ENCODE peak calls at places on chromosome 1, in ten cellular contexts. L is Peyer's patch, S is ovary, R is tibial nerve, X is IMR-90, B is transverse colon, J is sigmoid colon, A is endothelial cell of umbilical vein, G is A549, M is upper lobe of left lung. P is an unnamed sample. For H3K4me1, the result is how much of the 10 kb centered on the place peaks cover.

GRCh38 chr1:4676258-4676657 is 21.8 kb downstream of the AJAP1 start:
- DNase-seq in L (no peak), S (no peak), R (no peak), X (no peak), B (no peak), J (no peak), A (no peak), G (no peak), M (no peak), P (no peak)

GRCh38 chr1:243842978-243843490 is 7.0 kb downstream of the AKT3 start:
- DNase-seq in L (no peak), S (no peak), R (peak), X (peak), B (no peak), J (no peak), A (peak), G (peak), M (no peak), P (no peak)

GRCh38 chr1:166944186-166944967 is 31.0 kb downstream of the ILDR2 start:
- DNase-seq in L (no peak), S (no peak), R (no peak), X (peak), B (no peak), J (no peak), A (no peak), G (no peak), M (no peak), P (peak)

GRCh38 chr1:14102180-14102579 is 402.2 kb downstream of the PRDM2 start:
- DNase-seq in L (no peak), S (no peak), R (no peak), X (no peak), B (no peak), J (no peak), A (no peak), G (no peak), M (no peak), P (peak)

GRCh38 chr1:235999259-235999925 is 65.5 kb downstream of the NID1 start:
- DNase-seq in L (no peak), S (no peak), R (no peak), X (peak), B (no peak), J (no peak), A (peak), G (peak), M (no peak), P (no peak)

GRCh38 chr1:3070654-3071506 is 1.9 kb downstream of the PRDM16 start:
- DNase-seq in L (peak), S (peak), R (no peak), X (no peak), B (no peak), J (peak), A (no peak), G (no peak), M (no peak), P (no peak)

GRCh38 chr1:93629101-93630059 is 52.3 kb downstream of the BCAR3 start:
- DNase-seq in L (no peak), S (no peak), R (peak), X (peak), B (peak), J (no peak), A (peak), G (peak), M (no peak), P (no peak)

GRCh38 chr1:60547821-60548220 is 474.3 kb upstream of the C1orf87 start:
- DNase-seq in L (no peak), S (no peak), R (no peak), X (no peak), B (no peak), J (no peak), A (peak), G (no peak), M (no peak), P (no peak)

GRCh38 chr1:24749886-24750285 is 4.6 kb downstream of the CLIC4 start:
- DNase-seq in L (no peak), S (no peak), R (no peak), X (no peak), B (no peak), J (no peak), A (no peak), G (no peak), M (no peak), P (no peak)

GRCh38 chr1:40350391-40350790 is 23.1 kb upstream of the SMAP2 start:
- DNase-seq in L (no peak), S (no peak), R (no peak), X (no peak), B (no peak), J (no peak), A (no peak), G (no peak), M (no peak), P (no peak)

GRCh38 chr1:67814121-67814772 is 19.0 kb downstream of the GNG12 start:
- DNase-seq in L (no peak), S (no peak), R (no peak), X (no peak), B (no peak), J (no peak), A (peak), G (no peak), M (no peak), P (no peak)

GRCh38 chr1:161305872-161306519 is 3.8 kb downstream of the MPZ start:
- DNase-seq in L (peak), S (peak), R (peak), X (peak), B (peak), J (peak), A (peak), G (no peak), M (peak), P (peak)

GRCh38 chr1:203985044-203985443 is 87.9 kb upstream of the SOX13 start:
- DNase-seq in L (no peak), S (no peak), R (no peak), X (no peak), B (no peak), J (no peak), A (no peak), G (no peak), M (no peak), P (peak)

GRCh38 chr1:225974454-225974853 is 24.7 kb downstream of the SDE2 start:
- DNase-seq in L (no peak), S (no peak), R (no peak), X (no peak), B (no peak), J (peak), A (no peak), G (no peak), M (no peak), P (no peak)
- TF ChIP-seq POLR2A in L (no peak), S (no peak), R (no peak), X (no peak), B (no peak), J (no peak), A (no peak), G (no peak), M (no peak), P (no peak)

DNA sequence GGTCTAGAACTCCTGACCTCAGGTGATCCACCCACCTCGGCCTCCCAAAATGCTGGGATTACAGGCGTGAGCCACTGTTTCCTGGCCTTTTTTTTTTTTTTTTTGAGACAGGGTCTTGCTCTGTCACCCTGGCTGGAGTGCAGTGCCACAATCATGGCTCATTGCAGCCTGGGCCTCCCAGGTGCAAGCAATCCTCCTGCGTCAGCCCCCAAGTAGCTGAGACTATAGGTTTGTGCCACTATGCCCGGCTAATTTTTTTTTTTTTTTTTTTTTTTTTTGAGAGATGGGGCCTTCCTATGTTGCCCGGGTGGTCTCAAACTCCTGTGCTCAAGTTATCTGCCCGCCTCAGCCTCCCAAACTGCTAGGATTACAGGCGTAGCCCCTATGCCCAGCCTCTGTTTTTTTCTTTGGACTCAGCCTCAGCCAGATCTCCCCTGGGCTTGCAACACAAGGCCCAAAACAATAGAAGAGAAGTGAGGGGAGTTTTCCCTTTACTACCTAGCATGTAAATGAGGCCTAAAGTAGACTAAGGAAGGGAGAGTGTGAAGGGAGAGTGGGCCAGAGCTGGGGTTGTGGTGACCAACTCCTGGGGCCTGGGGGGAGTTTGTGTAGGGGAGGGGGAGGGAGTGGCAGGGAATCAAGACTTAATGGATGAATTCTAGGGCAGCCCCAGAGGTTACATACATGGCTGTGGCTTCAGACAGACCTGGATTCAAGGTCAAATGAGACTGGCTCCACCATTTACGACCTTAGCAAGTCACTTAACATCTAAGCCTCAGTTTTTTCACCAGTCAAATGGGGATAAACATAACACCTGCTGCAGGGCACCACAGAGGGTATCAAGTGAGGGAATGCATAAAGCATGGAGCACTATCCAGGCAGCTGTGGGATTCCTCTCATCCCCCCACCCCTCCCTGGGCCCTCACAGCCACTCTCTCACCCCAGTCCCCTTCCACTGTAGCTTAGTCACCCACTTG is 1.6 kb upstream of the CD52 start:
- DNase-seq in L (no peak), S (no peak), R (no peak), X (no peak), B (no peak), J (no peak), A (no peak), G (no peak), M (no peak), P (no peak)
- H3K4me1 ChIP-seq in L (under half), S (under half), R (under half), X (under half), B (under half), J (under half), A (under half), G (under half), M (under half), P (under half)

DNA sequence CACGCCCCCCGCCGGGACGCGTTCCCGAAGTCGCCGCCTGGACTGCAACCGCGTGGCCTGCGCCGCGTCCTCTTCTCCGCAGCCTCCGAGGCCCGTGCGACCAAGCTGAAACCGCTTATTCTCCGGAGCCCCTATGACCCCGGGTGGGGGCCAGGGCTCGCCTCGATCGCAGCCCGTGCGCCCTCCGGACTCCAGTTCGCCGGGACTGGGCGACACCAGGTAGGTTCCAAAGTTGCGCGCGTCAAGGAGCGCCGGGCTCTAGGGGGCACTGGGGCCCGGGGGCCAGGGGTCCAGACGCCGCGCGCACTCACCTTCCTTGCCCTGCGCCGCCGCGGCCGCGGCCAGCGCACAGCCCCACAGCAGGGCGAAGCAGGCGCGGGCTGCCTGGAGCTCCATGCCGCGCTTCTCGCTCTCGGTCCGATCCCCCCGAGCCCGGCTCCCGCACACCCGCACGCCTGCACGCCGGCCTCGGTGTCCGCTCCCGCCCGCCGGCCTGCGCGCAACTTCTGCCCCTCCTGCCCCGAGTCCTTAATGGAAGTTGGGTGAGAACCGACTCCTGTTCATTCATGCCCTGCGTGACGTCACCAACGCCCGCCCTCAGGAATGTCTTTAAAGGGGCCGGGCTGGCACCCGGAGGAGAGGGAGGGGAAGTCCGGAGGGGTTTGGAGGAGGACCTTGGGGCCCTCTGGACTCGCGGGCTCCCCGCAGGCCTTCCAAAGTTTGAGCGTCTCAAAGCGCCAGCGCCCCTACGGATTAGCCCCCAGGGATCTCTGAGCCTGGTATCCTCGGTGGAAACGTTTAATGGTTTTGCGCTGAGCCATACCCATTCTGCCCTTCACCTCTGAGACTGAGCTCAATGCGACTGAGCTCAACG is at the start of gene EPHA2:
- DNase-seq in L (peak), S (peak), R (peak), X (peak), B (peak), J (peak), A (peak), G (peak), M (peak), P (no peak)
- TF ChIP-seq POLR2A in L (peak), S (peak), R (peak), X (peak), B (peak), J (peak), A (peak), G (peak), M (no peak), P (peak)

DNA sequence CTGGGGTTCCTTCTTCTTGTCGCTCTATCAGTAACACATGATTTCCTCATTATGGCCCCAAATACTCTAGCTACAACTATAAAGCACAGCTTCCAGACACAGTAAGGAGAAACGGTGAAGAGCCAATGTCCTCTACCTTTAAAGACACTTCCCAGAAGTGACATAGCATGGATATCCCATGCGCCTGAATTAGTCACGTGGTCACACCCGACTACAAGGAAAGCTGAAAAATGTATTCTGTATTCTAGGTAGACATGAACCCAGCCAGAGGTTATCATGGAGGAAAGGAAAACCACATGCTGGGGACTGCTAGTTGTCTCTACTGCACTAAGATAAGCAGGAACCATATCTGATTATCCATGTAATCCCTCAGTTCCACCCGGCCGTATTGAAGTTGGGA is 244.3 kb downstream of the LMX1A start:
- DNase-seq in L (no peak), S (no peak), R (no peak), X (no peak), B (no peak), J (no peak), A (no peak), G (no peak), M (no peak), P (no peak)
- H3K4me1 ChIP-seq in L (under half), S (under half), R (under half), X (under half), B (under half), J (under half), A (under half), G (under half), M (under half), P (under half)

GRCh38 chr1:46202975-46203737 is at the start of gene LURAP1:
- DNase-seq in L (peak), S (peak), R (peak), X (peak), B (no peak), J (peak), A (peak), G (no peak), M (peak), P (no peak)
- TF ChIP-seq POLR2A in L (no peak), S (peak), R (no peak), X (no peak), B (no peak), J (no peak), A (peak), G (no peak), M (no peak), P (no peak)

GRCh38 chr1:11100149-11100493 is 452 bp upstream of the EXOSC10 start:
- DNase-seq in L (no peak), S (no peak), R (no peak), X (no peak), B (peak), J (no peak), A (no peak), G (no peak), M (no peak), P (no peak)
- H3K4me1 ChIP-seq in L (under half), S (under half), R (under half), X (under half), B (under half), J (under half), A (under half), G (under half), M (under half), P (under half)

DNA sequence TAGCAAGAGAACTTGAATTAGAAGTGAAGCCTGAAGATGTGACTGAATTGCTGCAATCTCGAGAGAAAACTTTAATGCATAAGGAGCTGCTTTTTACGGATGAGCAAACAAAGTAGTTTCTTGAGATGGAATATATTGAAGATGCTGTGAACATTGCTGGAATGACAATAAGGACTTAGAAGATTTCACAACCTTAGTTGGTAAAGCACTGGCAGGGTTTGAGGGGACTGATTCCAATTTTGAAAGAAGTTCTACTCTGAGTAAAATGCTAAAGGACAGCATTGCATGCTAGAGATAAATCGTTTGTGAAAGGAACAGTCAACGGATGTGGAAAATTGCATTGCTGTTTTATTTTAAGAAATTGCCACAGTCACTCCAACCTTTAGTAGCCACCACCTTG is 69.5 kb downstream of the GDAP2 start:
- DNase-seq in L (no peak), S (no peak), R (no peak), X (no peak), B (no peak), J (no peak), A (no peak), G (no peak), M (no peak), P (no peak)
- TF ChIP-seq POLR2A in L (no peak), S (no peak), R (no peak), X (no peak), B (no peak), J (no peak), A (no peak), G (no peak), M (no peak), P (no peak)

GRCh38 chr1:234988536-234988935 is 140.1 kb downstream of the TOMM20 start:
- DNase-seq in L (no peak), S (no peak), R (no peak), X (no peak), B (no peak), J (peak), A (no peak), G (no peak), M (no peak), P (no peak)
- H3K4me1 ChIP-seq in L (under half), S (under half), R (under half), X (under half), B (under half), J (under half), A (under half), G (under half), M (under half), P (half or more)

GRCh38 chr1:9425859-9426258 is 113.4 kb upstream of the SLC25A33 start:
- DNase-seq in L (no peak), S (no peak), R (no peak), X (no peak), B (no peak), J (no peak), A (no peak), G (no peak), M (no peak), P (no peak)

GRCh38 chr1:9426291-9426711 is 113.0 kb upstream of the SLC25A33 start:
- DNase-seq in L (no peak), S (no peak), R (no peak), X (no peak), B (peak), J (no peak), A (no peak), G (no peak), M (peak), P (no peak)

GRCh38 chr1:9427388-9427787 is 111.9 kb upstream of the SLC25A33 start:
- DNase-seq in L (no peak), S (no peak), R (no peak), X (no peak), B (no peak), J (no peak), A (no peak), G (no peak), M (no peak), P (no peak)

GRCh38 chr1:9428601-9429368 is 110.5 kb upstream of the SLC25A33 start:
- DNase-seq in L (peak), S (peak), R (peak), X (peak), B (peak), J (peak), A (peak), G (peak), M (peak), P (peak)

DNA sequence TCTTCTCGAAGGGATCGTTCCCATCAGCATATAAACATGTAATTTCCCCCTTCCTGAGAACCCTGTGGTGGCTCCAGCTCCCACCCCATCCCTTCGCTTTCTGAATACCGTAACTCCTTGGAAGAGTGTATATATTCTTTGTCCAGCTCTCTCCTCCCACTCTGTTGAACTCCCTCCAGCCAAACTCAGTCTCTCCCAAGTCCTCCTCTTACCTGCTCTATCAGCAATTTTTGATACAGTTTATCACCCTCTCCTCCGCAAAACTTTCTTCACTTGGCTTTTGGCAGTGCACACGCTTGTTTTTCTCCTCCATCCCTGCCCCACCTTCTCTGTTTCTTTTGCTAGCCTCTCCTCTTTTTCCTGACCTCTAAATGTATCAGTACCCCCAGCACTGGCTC is 109.9 kb upstream of the SLC25A33 start:
- DNase-seq in L (no peak), S (no peak), R (no peak), X (no peak), B (no peak), J (no peak), A (no peak), G (no peak), M (no peak), P (no peak)
- TF ChIP-seq POLR2A in L (no peak), S (no peak), R (no peak), X (no peak), B (no peak), J (no peak), A (peak), G (no peak), M (no peak), P (no peak)

GRCh38 chr1:246788895-246789338 is 64.7 kb downstream of the SCCPDH start:
- DNase-seq in L (no peak), S (no peak), R (no peak), X (no peak), B (no peak), J (no peak), A (no peak), G (no peak), M (no peak), P (no peak)

GRCh38 chr1:246787781-246788513 is 63.7 kb downstream of the SCCPDH start:
- DNase-seq in L (no peak), S (no peak), R (no peak), X (no peak), B (no peak), J (no peak), A (no peak), G (no peak), M (no peak), P (no peak)

GRCh38 chr1:246786606-246787238 is 62.5 kb downstream of the SCCPDH start:
- DNase-seq in L (no peak), S (no peak), R (no peak), X (no peak), B (peak), J (no peak), A (no peak), G (no peak), M (no peak), P (no peak)

GRCh38 chr1:246784621-246785535 is 60.7 kb downstream of the SCCPDH start:
- DNase-seq in L (no peak), S (no peak), R (peak), X (peak), B (no peak), J (no peak), A (peak), G (no peak), M (no peak), P (no peak)

GRCh38 chr1:246785536-246786111 is 61.4 kb downstream of the SCCPDH start:
- DNase-seq in L (no peak), S (no peak), R (no peak), X (peak), B (no peak), J (no peak), A (no peak), G (no peak), M (no peak), P (no peak)
- H3K4me1 ChIP-seq in L (under half), S (under half), R (under half), X (under half), B (under half), J (under half), A (under half), G (under half), M (under half), P (under half)